ENCODE peak calls at places on chromosomes 5 and 9, in four cellular contexts. O is osteocyte, A is brain microvascular endothelial cell, M is stromal cell of bone marrow. H is an unnamed sample.

GRCh38 chr5:110386782-110387181 is 339.7 kb downstream of the TMEM232 start:
- DNase-seq in O (no peak), A (peak; percentile 57), M (no peak), H (peak; percentile 38)

GRCh38 chr5:72096602-72097205 is 10.6 kb upstream of the MAP1B start:
- DNase-seq in O (no peak), A (no peak), M (no peak), H (no peak)

GRCh38 chr9:125146247-125146646 is 2.9 kb upstream of the SCAI start:
- DNase-seq in O (no peak), A (peak; percentile 11), M (peak; percentile 22), H (no peak)

GRCh38 chr9:119088002-119088401 is 281.2 kb downstream of the BRINP1 start:
- DNase-seq in O (no peak), A (no peak), M (no peak), H (no peak)

GRCh38 chr9:114805670-114806551 is at the start of gene TNFSF15:
- DNase-seq in O (no peak), A (peak; percentile 14), M (no peak), H (peak; percentile 14)

GRCh38 chr5:134128648-134128995 is 14.1 kb downstream of the TCF7 start:
- DNase-seq in O (no peak), A (no peak), M (no peak), H (peak; percentile 1)

GRCh38 chr5:125750538-125751186 is 672.5 kb upstream of the GRAMD2B start:
- DNase-seq in O (no peak), A (no peak), M (no peak), H (no peak)

GRCh38 chr5:137283801-137284200 is 215.3 kb downstream of the SPOCK1 start:
- DNase-seq in O (no peak), A (no peak), M (no peak), H (no peak)

GRCh38 chr5:79330071-79330470 is 94.1 kb downstream of the JMY start:
- DNase-seq in O (no peak), A (no peak), M (no peak), H (peak; percentile 35)

GRCh38 chr9:97904725-97905124 is 17.6 kb downstream of the TRMO start:
- DNase-seq in O (peak; percentile 54), A (no peak), M (no peak), H (no peak)

GRCh38 chr5:8756498-8757084 is 789.3 kb downstream of the SEMA5A start:
- DNase-seq in O (no peak), A (peak; percentile 65), M (peak; percentile 26), H (no peak)

GRCh38 chr5:145825751-145826180 is 9.4 kb downstream of the PRELID2 start:
- DNase-seq in O (no peak), A (no peak), M (peak; percentile 37), H (peak; percentile 70)

GRCh38 chr5:133907075-133907474 is 61.4 kb downstream of the C5orf15 start:
- DNase-seq in O (no peak), A (no peak), M (no peak), H (no peak)

GRCh38 chr5:55418994-55419991 is 111.5 kb downstream of the MTREX start:
- DNase-seq in O (no peak), A (peak; percentile 53), M (no peak), H (no peak)

GRCh38 chr5:59485629-59486439 is 407.7 kb downstream of the PDE4D start:
- DNase-seq in O (no peak), A (no peak), M (no peak), H (peak; percentile 79)

GRCh38 chr5:137825165-137825564 is 42.5 kb upstream of the MYOT start:
- DNase-seq in O (no peak), A (peak; percentile 17), M (no peak), H (no peak)

GRCh38 chr5:157126-157715 is 34.1 kb upstream of the LRRC14B start:
- DNase-seq in O (peak; percentile 59), A (no peak), M (no peak), H (no peak)

GRCh38 chr5:97550164-97550563 is 367.1 kb upstream of the RIOK2 start:
- DNase-seq in O (no peak), A (peak; percentile 52), M (peak; percentile 57), H (no peak)

GRCh38 chr9:5446451-5447236 is 3.7 kb upstream of the CD274 start:
- DNase-seq in O (no peak), A (no peak), M (no peak), H (peak; percentile 88)

GRCh38 chr5:139634541-139634940 is 13.6 kb upstream of the CXXC5 start:
- DNase-seq in O (no peak), A (no peak), M (no peak), H (no peak)

GRCh38 chr5:35194636-35195471 is 35.4 kb downstream of the PRLR start:
- DNase-seq in O (no peak), A (no peak), M (no peak), H (no peak)

GRCh38 chr9:137423810-137424291 is 658 bp downstream of the NOXA1 start:
- DNase-seq in O (no peak), A (no peak), M (no peak), H (peak; percentile 73)

GRCh38 chr5:16550316-16550952 is 66.4 kb downstream of the RETREG1 start:
- DNase-seq in O (no peak), A (no peak), M (no peak), H (peak; percentile 80)

GRCh38 chr9:8115570-8115969 is 316.0 kb upstream of the DMAC1 start:
- DNase-seq in O (no peak), A (no peak), M (no peak), H (no peak)

GRCh38 chr9:14302405-14302804 is 11.5 kb downstream of the NFIB start:
- DNase-seq in O (no peak), A (no peak), M (no peak), H (no peak)

GRCh38 chr9:19184144-19184917 is 46.2 kb upstream of the DENND4C start:
- DNase-seq in O (peak; percentile 86), A (peak; percentile 91), M (peak; percentile 87), H (peak; percentile 67)

GRCh38 chr5:38323645-38324295 is 65.4 kb downstream of the EGFLAM start:
- DNase-seq in O (no peak), A (peak; percentile 54), M (peak; percentile 67), H (no peak)

GRCh38 chr9:27368317-27368985 is 71.5 kb upstream of the EQTN start:
- DNase-seq in O (no peak), A (peak; percentile 47), M (peak; percentile 9), H (no peak)

GRCh38 chr5:135236951-135237791 is 161.9 kb downstream of the MACROH2A1 start:
- DNase-seq in O (peak; percentile 77), A (no peak), M (no peak), H (no peak)

GRCh38 chr5:133006653-133007052 is 19.7 kb downstream of the ZCCHC10 start:
- DNase-seq in O (no peak), A (no peak), M (no peak), H (no peak)

GRCh38 chr5:40441733-40442132 is 238.0 kb upstream of the PTGER4 start:
- DNase-seq in O (no peak), A (no peak), M (no peak), H (no peak)

GRCh38 chr9:120877276-120878034 is 467 bp upstream of the PHF19 start:
- DNase-seq in O (peak; percentile 87), A (peak; percentile 20), M (no peak), H (no peak)

GRCh38 chr9:125750656-125751035 is 3.5 kb downstream of the PBX3 start:
- DNase-seq in O (no peak), A (no peak), M (no peak), H (no peak)

GRCh38 chr5:60568646-60569045 is 131.3 kb downstream of the DEPDC1B start:
- DNase-seq in O (no peak), A (no peak), M (no peak), H (no peak)

GRCh38 chr9:124347206-124347967 is 67.9 kb downstream of the PSMB7 start:
- DNase-seq in O (no peak), A (no peak), M (no peak), H (no peak)

GRCh38 chr5:2710910-2711309 is 40.6 kb downstream of the IRX2 start:
- DNase-seq in O (no peak), A (no peak), M (peak; percentile 3), H (no peak)

GRCh38 chr9:135210676-135211523 is 123.4 kb downstream of the OLFM1 start:
- DNase-seq in O (no peak), A (no peak), M (no peak), H (no peak)

GRCh38 chr9:133148351-133149129 is 15.2 kb downstream of the GBGT1 start:
- DNase-seq in O (no peak), A (no peak), M (no peak), H (peak; percentile 68)

H was measured in trophoblast cell.